ENCODE peak calls at places on chromosomes 7 and 10, in eight cellular contexts. J, Z, W, X, D, T, P and L are unnamed samples.

GRCh38 chr7:41731486-41732278 is 28.8 kb upstream of the INHBA start:
- DNase-seq in J (no peak), Z (no peak), W (no peak), X (no peak), D (no peak), T (no peak), P (no peak), L (no peak)

GRCh38 chr10:90751107-90751997 is 106.5 kb downstream of the HTR7 start:
- DNase-seq in J (peak; percentile 47), Z (peak; percentile 59), W (peak; percentile 70), X (peak; percentile 76), D (peak; percentile 70), T (peak; percentile 26), P (no peak), L (peak; percentile 58)

GRCh38 chr10:20988357-20988983 is 91.4 kb upstream of the NEBL start:
- DNase-seq in J (no peak), Z (no peak), W (no peak), X (no peak), D (no peak), T (no peak), P (no peak), L (no peak)

GRCh38 chr10:65360497-65360896 is 1565.3 kb upstream of the LRRTM3 start:
- DNase-seq in J (no peak), Z (no peak), W (no peak), X (no peak), D (no peak), T (no peak), P (no peak), L (no peak)

GRCh38 chr10:73485320-73485719 is 10.5 kb downstream of the PPP3CB start:
- DNase-seq in J (no peak), Z (no peak), W (no peak), X (no peak), D (no peak), T (no peak), P (no peak), L (no peak)

GRCh38 chr7:17773289-17773626 is 167.0 kb downstream of the SNX13 start:
- DNase-seq in J (peak; percentile 73), Z (no peak), W (no peak), X (no peak), D (peak; percentile 51), T (no peak), P (no peak), L (peak; percentile 4)

GRCh38 chr10:74011016-74011415 is 13.1 kb downstream of the VCL start:
- DNase-seq in J (no peak), Z (no peak), W (no peak), X (no peak), D (no peak), T (no peak), P (no peak), L (no peak)

GRCh38 chr7:92765725-92766124 is 70.6 kb downstream of the CDK6 start:
- DNase-seq in J (peak; percentile 68), Z (no peak), W (no peak), X (peak; percentile 45), D (peak; percentile 32), T (no peak), P (no peak), L (no peak)

GRCh38 chr10:88477343-88478085 is 105.6 kb downstream of the RNLS start:
- DNase-seq in J (no peak), Z (no peak), W (no peak), X (no peak), D (no peak), T (no peak), P (no peak), L (no peak)

GRCh38 chr10:33900591-33900990 is 566.1 kb upstream of the NRP1 start:
- DNase-seq in J (no peak), Z (no peak), W (no peak), X (peak; percentile 13), D (no peak), T (no peak), P (no peak), L (peak; percentile 39)

GRCh38 chr7:158957921-158958471 is 101.6 kb downstream of the DYNC2I1 start:
- DNase-seq in J (no peak), Z (no peak), W (peak; percentile 51), X (peak; percentile 93), D (peak; percentile 85), T (peak; percentile 28), P (no peak), L (peak; percentile 62)

GRCh38 chr7:100157069-100157333 is 1.5 kb downstream of the TRAPPC14 start:
- DNase-seq in J (no peak), Z (no peak), W (no peak), X (no peak), D (no peak), T (no peak), P (no peak), L (no peak)

GRCh38 chr7:3899559-3899991 is 598.5 kb downstream of the SDK1 start:
- DNase-seq in J (no peak), Z (no peak), W (no peak), X (no peak), D (no peak), T (no peak), P (no peak), L (no peak)

GRCh38 chr10:77179015-77179695 is 458.5 kb downstream of the KCNMA1 start:
- DNase-seq in J (peak; percentile 80), Z (no peak), W (no peak), X (no peak), D (no peak), T (no peak), P (no peak), L (peak; percentile 25)

GRCh38 chr10:77156406-77156879 is 481.2 kb downstream of the KCNMA1 start:
- DNase-seq in J (peak; percentile 53), Z (no peak), W (no peak), X (no peak), D (no peak), T (no peak), P (no peak), L (no peak)

GRCh38 chr7:74115326-74115725 is 31.7 kb downstream of the LIMK1 start:
- DNase-seq in J (no peak), Z (no peak), W (peak; percentile 44), X (no peak), D (peak; percentile 29), T (no peak), P (no peak), L (no peak)

GRCh38 chr7:144629598-144629997 is 206.3 kb downstream of the TPK1 start:
- DNase-seq in J (no peak), Z (no peak), W (no peak), X (no peak), D (no peak), T (no peak), P (no peak), L (no peak)

GRCh38 chr7:122379491-122379890 is 74.9 kb upstream of the FEZF1 start:
- DNase-seq in J (no peak), Z (no peak), W (no peak), X (no peak), D (no peak), T (no peak), P (no peak), L (no peak)

GRCh38 chr10:3530346-3531096 is 254.5 kb downstream of the KLF6 start:
- DNase-seq in J (no peak), Z (no peak), W (no peak), X (no peak), D (no peak), T (no peak), P (no peak), L (no peak)

GRCh38 chr10:87715727-87716670 is 56.3 kb downstream of the PAPSS2 start:
- DNase-seq in J (no peak), Z (no peak), W (no peak), X (no peak), D (no peak), T (no peak), P (no peak), L (no peak)